ENCODE peak calls at places on chromosome 5, in five cellular contexts. One of them, this sample, is unnamed.

GRCh38 chr5:136399512-136399911 is 34.2 kb upstream of the TRPC7 start:
- DNase-seq in neural progenitor cell: peak
- DNase-seq in AG09319: no peak
- DNase-seq in Caki2: no peak
- DNase-seq in B cell: no peak
- DNase-seq in this sample: no peak

GRCh38 chr5:168978015-168978414 is 322.9 kb downstream of the SLIT3 start:
- DNase-seq in neural progenitor cell: no peak
- DNase-seq in AG09319: peak
- DNase-seq in Caki2: peak
- DNase-seq in B cell: no peak
- DNase-seq in this sample: peak

GRCh38 chr5:72133212-72133990 is 26.1 kb downstream of the MAP1B start:
- DNase-seq in neural progenitor cell: no peak
- DNase-seq in AG09319: no peak
- DNase-seq in Caki2: peak
- DNase-seq in B cell: no peak
- DNase-seq in this sample: peak

GRCh38 chr5:9543266-9543925 is 2.5 kb downstream of the SEMA5A start:
- DNase-seq in neural progenitor cell: no peak
- DNase-seq in AG09319: no peak
- DNase-seq in Caki2: no peak
- DNase-seq in B cell: no peak
- DNase-seq in this sample: no peak

GRCh38 chr5:1107167-1108007 is 4.5 kb downstream of the SLC12A7 start:
- DNase-seq in neural progenitor cell: no peak
- DNase-seq in AG09319: no peak
- DNase-seq in Caki2: no peak
- DNase-seq in B cell: no peak
- DNase-seq in this sample: no peak

GRCh38 chr5:42228279-42228678 is 195.0 kb upstream of the GHR start:
- DNase-seq in neural progenitor cell: no peak
- DNase-seq in AG09319: no peak
- DNase-seq in Caki2: no peak
- DNase-seq in B cell: no peak
- DNase-seq in this sample: no peak

GRCh38 chr5:177049285-177049684 is 26.8 kb downstream of the ZNF346 start:
- DNase-seq in neural progenitor cell: no peak
- DNase-seq in AG09319: no peak
- DNase-seq in Caki2: no peak
- DNase-seq in B cell: no peak
- DNase-seq in this sample: no peak

GRCh38 chr5:142056831-142057696 is 44.2 kb upstream of the GNPDA1 start:
- DNase-seq in neural progenitor cell: no peak
- DNase-seq in AG09319: no peak
- DNase-seq in Caki2: no peak
- DNase-seq in B cell: no peak
- DNase-seq in this sample: no peak

GRCh38 chr5:102583663-102584062 is 84.9 kb upstream of the SLCO6A1 start:
- DNase-seq in neural progenitor cell: no peak
- DNase-seq in AG09319: peak
- DNase-seq in Caki2: peak
- DNase-seq in B cell: no peak
- DNase-seq in this sample: no peak

GRCh38 chr5:146706321-146706972 is 172.1 kb downstream of the PPP2R2B start:
- DNase-seq in neural progenitor cell: peak
- DNase-seq in AG09319: no peak
- DNase-seq in Caki2: no peak
- DNase-seq in B cell: no peak
- DNase-seq in this sample: no peak

GRCh38 chr5:122081541-122081940 is 3.5 kb upstream of the LOX start:
- DNase-seq in neural progenitor cell: no peak
- DNase-seq in AG09319: no peak
- DNase-seq in Caki2: no peak
- DNase-seq in B cell: no peak
- DNase-seq in this sample: no peak

GRCh38 chr5:172455511-172456061 is 1.3 kb upstream of the SH3PXD2B start:
- DNase-seq in neural progenitor cell: peak
- DNase-seq in AG09319: no peak
- DNase-seq in Caki2: peak
- DNase-seq in B cell: no peak
- DNase-seq in this sample: no peak

GRCh38 chr5:96387616-96388015 is 45.4 kb downstream of the PCSK1 start:
- DNase-seq in neural progenitor cell: no peak
- DNase-seq in AG09319: no peak
- DNase-seq in Caki2: no peak
- DNase-seq in B cell: no peak
- DNase-seq in this sample: no peak

GRCh38 chr5:18553269-18553668 is 919.0 kb downstream of the TAF11L14 start:
- DNase-seq in neural progenitor cell: no peak
- DNase-seq in AG09319: no peak
- DNase-seq in Caki2: peak
- DNase-seq in B cell: no peak
- DNase-seq in this sample: peak

GRCh38 chr5:10265245-10266109 is 15.4 kb downstream of the CCT5 start:
- DNase-seq in neural progenitor cell: no peak
- DNase-seq in AG09319: no peak
- DNase-seq in Caki2: no peak
- DNase-seq in B cell: no peak
- DNase-seq in this sample: no peak

GRCh38 chr5:175576591-175576990 is 81.3 kb upstream of the HRH2 start:
- DNase-seq in neural progenitor cell: no peak
- DNase-seq in AG09319: no peak
- DNase-seq in Caki2: no peak
- DNase-seq in B cell: no peak
- DNase-seq in this sample: no peak

GRCh38 chr5:38948501-38948900 is 102.7 kb downstream of the OSMR start:
- DNase-seq in neural progenitor cell: no peak
- DNase-seq in AG09319: peak
- DNase-seq in Caki2: no peak
- DNase-seq in B cell: no peak
- DNase-seq in this sample: no peak

GRCh38 chr5:68465133-68465532 is 249.6 kb downstream of the PIK3R1 start:
- DNase-seq in neural progenitor cell: no peak
- DNase-seq in AG09319: no peak
- DNase-seq in Caki2: no peak
- DNase-seq in B cell: no peak
- DNase-seq in this sample: no peak

GRCh38 chr5:136066705-136067271 is 38.0 kb downstream of the TGFBI start:
- DNase-seq in neural progenitor cell: no peak
- DNase-seq in AG09319: peak
- DNase-seq in Caki2: peak
- DNase-seq in B cell: no peak
- DNase-seq in this sample: no peak

GRCh38 chr5:107277485-107278040 is 393.2 kb downstream of the EFNA5 start:
- DNase-seq in neural progenitor cell: no peak
- DNase-seq in AG09319: no peak
- DNase-seq in Caki2: no peak
- DNase-seq in B cell: no peak
- DNase-seq in this sample: no peak

GRCh38 chr5:87829214-87829551 is 416.5 kb upstream of the CCNH start:
- DNase-seq in neural progenitor cell: no peak
- DNase-seq in AG09319: no peak
- DNase-seq in Caki2: peak
- DNase-seq in B cell: no peak
- DNase-seq in this sample: no peak

GRCh38 chr5:174514983-174515394 is 209.4 kb upstream of the MSX2 start:
- DNase-seq in neural progenitor cell: peak
- DNase-seq in AG09319: no peak
- DNase-seq in Caki2: no peak
- DNase-seq in B cell: no peak
- DNase-seq in this sample: no peak

GRCh38 chr5:10761842-10762165 is 770 bp upstream of the DAP start:
- DNase-seq in neural progenitor cell: no peak
- DNase-seq in AG09319: no peak
- DNase-seq in Caki2: no peak
- DNase-seq in B cell: no peak
- DNase-seq in this sample: no peak

GRCh38 chr5:77255617-77256016 is 45.1 kb downstream of the PDE8B start:
- DNase-seq in neural progenitor cell: no peak
- DNase-seq in AG09319: no peak
- DNase-seq in Caki2: no peak
- DNase-seq in B cell: no peak
- DNase-seq in this sample: no peak

GRCh38 chr5:40260351-40260750 is 419.4 kb upstream of the PTGER4 start:
- DNase-seq in neural progenitor cell: no peak
- DNase-seq in AG09319: no peak
- DNase-seq in Caki2: no peak
- DNase-seq in B cell: no peak
- DNase-seq in this sample: no peak

GRCh38 chr5:14502291-14502690 is 79.3 kb upstream of the OTULINL start:
- DNase-seq in neural progenitor cell: no peak
- DNase-seq in AG09319: no peak
- DNase-seq in Caki2: no peak
- DNase-seq in B cell: no peak
- DNase-seq in this sample: no peak

This sample was measured in kidney glomerular epithelial cell.